ENCODE peak calls at places on chromosomes 5 and 9, in ten cellular contexts. C, G, R, H, Z, K, Q, J, F and D are unnamed samples.

GRCh38 chr5:121218086-121218485 is 633.6 kb upstream of the FTMT start:
- DNase-seq in C (no peak), G (no peak), R (no peak), H (no peak), Z (no peak), K (no peak), Q (no peak), J (no peak), F (no peak), D (no peak)

GRCh38 chr5:71925608-71926091 is 181.6 kb upstream of the MAP1B start:
- DNase-seq in C (no peak), G (no peak), R (no peak), H (no peak), Z (no peak), K (no peak), Q (peak; percentile 46), J (no peak), F (no peak), D (no peak)

GRCh38 chr9:79129865-79130480 is 441.8 kb upstream of the TLE4 start:
- DNase-seq in C (peak; percentile 69), G (no peak), R (no peak), H (peak; percentile 42), Z (peak; percentile 24), K (no peak), Q (peak; percentile 71), J (peak; percentile 58), F (peak; percentile 36), D (peak; percentile 81)

GRCh38 chr9:136840877-136841645 is 1.2 kb upstream of the AJM1 start:
- DNase-seq in C (peak; percentile 37), G (no peak), R (no peak), H (peak; percentile 15), Z (no peak), K (no peak), Q (peak; percentile 44), J (peak; percentile 34), F (peak; percentile 84), D (no peak)

GRCh38 chr9:87686520-87687090 is 39.3 kb upstream of the CTSL start:
- DNase-seq in C (no peak), G (no peak), R (no peak), H (no peak), Z (no peak), K (no peak), Q (no peak), J (no peak), F (no peak), D (no peak)

GRCh38 chr9:79403495-79403894 is 168.3 kb upstream of the TLE4 start:
- DNase-seq in C (no peak), G (no peak), R (no peak), H (no peak), Z (no peak), K (no peak), Q (no peak), J (no peak), F (no peak), D (no peak)

GRCh38 chr5:106680330-106680729 is 990.4 kb downstream of the EFNA5 start:
- DNase-seq in C (no peak), G (no peak), R (no peak), H (no peak), Z (no peak), K (no peak), Q (no peak), J (no peak), F (no peak), D (no peak)

GRCh38 chr5:125342938-125343401 is 596.5 kb upstream of the ZNF608 start:
- DNase-seq in C (no peak), G (no peak), R (no peak), H (no peak), Z (no peak), K (no peak), Q (peak; percentile 59), J (no peak), F (no peak), D (no peak)

GRCh38 chr5:132428811-132429440 is 59.4 kb downstream of the SLC22A5 start:
- DNase-seq in C (no peak), G (peak; percentile 27), R (no peak), H (no peak), Z (no peak), K (no peak), Q (peak; percentile 65), J (peak; percentile 46), F (peak; percentile 84), D (no peak)

GRCh38 chr9:5186416-5187169 is 1.2 kb upstream of the INSL6 start:
- DNase-seq in C (peak; percentile 88), G (peak; percentile 3), R (peak; percentile 60), H (peak; percentile 68), Z (no peak), K (no peak), Q (peak; percentile 77), J (peak; percentile 82), F (peak; percentile 46), D (no peak)

GRCh38 chr9:84996049-84996448 is 326.5 kb downstream of the NTRK2 start:
- DNase-seq in C (no peak), G (peak; percentile 85), R (no peak), H (peak; percentile 84), Z (peak; percentile 23), K (no peak), Q (no peak), J (peak; percentile 68), F (no peak), D (no peak)

GRCh38 chr9:89497978-89498844 is at the start of gene SEMA4D:
- DNase-seq in C (peak; percentile 45), G (no peak), R (peak; percentile 70), H (peak; percentile 18), Z (no peak), K (peak; percentile 88), Q (peak; percentile 22), J (peak; percentile 22), F (peak; percentile 41), D (peak; percentile 82)

GRCh38 chr9:92183449-92183848 is 68.2 kb upstream of the SPTLC1 start:
- DNase-seq in C (no peak), G (no peak), R (no peak), H (no peak), Z (no peak), K (no peak), Q (no peak), J (no peak), F (no peak), D (no peak)

GRCh38 chr9:132481467-132481866 is 71.5 kb downstream of the CFAP77 start:
- DNase-seq in C (no peak), G (no peak), R (no peak), H (no peak), Z (no peak), K (no peak), Q (no peak), J (no peak), F (no peak), D (no peak)

GRCh38 chr5:56465757-56466127 is 232.6 kb upstream of the ANKRD55 start:
- DNase-seq in C (peak; percentile 23), G (no peak), R (no peak), H (peak; percentile 34), Z (no peak), K (no peak), Q (peak; percentile 37), J (no peak), F (no peak), D (no peak)

GRCh38 chr5:148843510-148844318 is 17.3 kb downstream of the ADRB2 start:
- DNase-seq in C (peak; percentile 64), G (no peak), R (no peak), H (peak; percentile 24), Z (no peak), K (no peak), Q (peak; percentile 10), J (peak; percentile 36), F (no peak), D (no peak)

GRCh38 chr5:100595152-100595811 is 60.1 kb downstream of the FAM174A start:
- DNase-seq in C (peak; percentile 92), G (peak; percentile 76), R (no peak), H (peak; percentile 76), Z (peak; percentile 21), K (no peak), Q (peak; percentile 94), J (peak; percentile 75), F (peak; percentile 64), D (peak; percentile 76)

GRCh38 chr5:59744531-59744992 is 149.0 kb downstream of the PDE4D start:
- DNase-seq in C (peak; percentile 93), G (no peak), R (no peak), H (peak; percentile 98), Z (no peak), K (no peak), Q (peak; percentile 89), J (peak; percentile 82), F (peak; percentile 82), D (no peak)

GRCh38 chr5:146816775-146817387 is 61.7 kb downstream of the PPP2R2B start:
- DNase-seq in C (no peak), G (no peak), R (no peak), H (no peak), Z (no peak), K (no peak), Q (no peak), J (no peak), F (no peak), D (no peak)

GRCh38 chr5:56700711-56701110 is 114.6 kb upstream of the MAP3K1 start:
- DNase-seq in C (no peak), G (no peak), R (no peak), H (no peak), Z (no peak), K (no peak), Q (no peak), J (no peak), F (no peak), D (no peak)

GRCh38 chr5:14676320-14676719 is 11.8 kb downstream of the OTULIN start:
- DNase-seq in C (no peak), G (no peak), R (no peak), H (peak; percentile 93), Z (no peak), K (no peak), Q (peak; percentile 31), J (peak; percentile 84), F (peak; percentile 70), D (no peak)

GRCh38 chr9:69086769-69087168 is 51.2 kb downstream of the FXN start:
- DNase-seq in C (no peak), G (no peak), R (no peak), H (no peak), Z (no peak), K (no peak), Q (no peak), J (no peak), F (no peak), D (no peak)